ENCODE peak calls at places on chromosomes 7 and 10, in five cellular contexts. M is breast epithelium, E is transverse colon, P is IMR-90, K is right lobe of liver. N is an unnamed sample.

GRCh38 chr10:126247454-126247975 is 140.8 kb downstream of the ADAM12 start:
- DNase-seq in M (no peak), E (peak; percentile 13), P (peak; percentile 100), K (no peak), N (no peak)

GRCh38 chr10:114172776-114173555 is 1.0 kb downstream of the CCDC186 start:
- DNase-seq in M (no peak), E (no peak), P (no peak), K (no peak), N (peak; percentile 21)

GRCh38 chr7:127885843-127886242 is 145.4 kb downstream of the LRRC4 start:
- DNase-seq in M (no peak), E (no peak), P (peak; percentile 78), K (no peak), N (no peak)

GRCh38 chr10:72164617-72165016 is 51.2 kb upstream of the ANAPC16 start:
- DNase-seq in M (no peak), E (no peak), P (peak; percentile 25), K (no peak), N (no peak)

GRCh38 chr10:123087348-123087747 is 48.4 kb upstream of the HMX3 start:
- DNase-seq in M (no peak), E (no peak), P (no peak), K (no peak), N (no peak)

GRCh38 chr7:77813180-77813579 is 14.6 kb downstream of the PHTF2 start:
- DNase-seq in M (no peak), E (no peak), P (no peak), K (no peak), N (no peak)

GRCh38 chr10:131767716-131768115 is 133.1 kb upstream of the PPP2R2D start:
- DNase-seq in M (no peak), E (no peak), P (no peak), K (no peak), N (no peak)

GRCh38 chr10:113056468-113057021 is 106.5 kb downstream of the TCF7L2 start:
- DNase-seq in M (no peak), E (no peak), P (peak; percentile 82), K (no peak), N (no peak)

GRCh38 chr10:15084502-15084922 is 4.1 kb downstream of the ACBD7 start:
- DNase-seq in M (no peak), E (peak; percentile 25), P (peak; percentile 92), K (no peak), N (peak; percentile 81)

GRCh38 chr10:89518108-89518507 is 17.3 kb downstream of the SLC16A12 start:
- DNase-seq in M (no peak), E (no peak), P (no peak), K (no peak), N (no peak)

DNA sequence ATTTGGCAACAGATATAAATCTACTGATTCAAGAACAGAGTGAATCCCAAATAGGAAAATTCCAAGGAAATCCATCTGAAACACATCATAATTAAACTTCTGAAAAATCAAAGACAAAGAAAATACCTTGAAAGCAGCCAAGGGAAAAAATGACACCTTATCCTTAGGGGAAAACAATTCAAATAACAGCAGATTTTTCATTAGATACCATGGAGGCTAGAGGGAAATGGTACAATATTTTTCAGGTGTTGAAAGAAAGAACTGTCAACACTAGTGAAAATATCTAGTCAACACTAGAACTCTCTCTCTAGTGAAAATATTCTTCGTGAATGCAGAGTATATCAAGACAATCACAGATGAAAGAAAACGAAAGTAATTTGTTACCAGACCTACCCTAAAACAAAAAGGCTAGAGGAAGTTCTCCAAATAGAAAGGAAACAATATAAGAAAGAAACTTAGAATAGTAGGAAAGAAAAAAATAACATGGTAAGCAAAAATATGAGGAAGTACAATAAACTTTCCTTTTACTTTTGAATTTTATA is 5.7 kb upstream of the FAM241B start:
- DNase-seq in M (no peak), E (no peak), P (no peak), K (no peak), N (no peak)
- TF ChIP-seq CTCF in M (no peak), E (no peak), P (no peak), K (no peak), N (no peak)

DNA sequence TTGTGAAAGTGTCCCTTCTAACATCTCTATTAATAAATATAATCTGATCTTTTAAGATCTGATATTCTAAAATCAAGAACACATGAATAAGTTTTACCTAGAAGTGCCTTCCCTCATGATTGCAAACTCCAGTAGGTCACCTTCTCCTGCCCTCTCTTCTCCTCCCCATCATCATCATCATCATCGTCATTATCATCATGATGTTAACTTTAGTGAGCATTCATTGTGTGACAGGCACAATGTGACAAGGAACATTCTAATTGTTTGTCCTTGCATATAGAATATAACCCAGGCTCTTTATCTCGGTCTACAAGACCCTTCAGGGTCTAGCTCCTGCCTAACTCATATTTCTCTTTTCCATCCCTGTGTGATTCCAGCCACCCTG is 51.7 kb downstream of the CUBN start:
- DNase-seq in M (no peak), E (no peak), P (no peak), K (no peak), N (no peak)
- TF ChIP-seq POLR2A in M (no peak), E (no peak), P (no peak), K (no peak), N (no peak)

GRCh38 chr7:36062159-36062815 is 90.8 kb upstream of the EEPD1 start:
- DNase-seq in M (no peak), E (no peak), P (no peak), K (no peak), N (no peak)
- TF ChIP-seq CTCF in M (no peak), E (no peak), P (no peak), K (no peak), N (no peak)

GRCh38 chr10:100318201-100318600 is 11.8 kb downstream of the PKD2L1 start:
- DNase-seq in M (no peak), E (no peak), P (no peak), K (no peak), N (no peak)
- TF ChIP-seq POLR2A in M (no peak), E (no peak), P (no peak), K (no peak), N (no peak)

GRCh38 chr10:95841711-95842498 is 65.9 kb upstream of the CC2D2B start:
- DNase-seq in M (no peak), E (peak; percentile 44), P (peak; percentile 66), K (no peak), N (peak; percentile 50)
- TF ChIP-seq CTCF in M (peak; percentile 56), E (peak; percentile 73), P (peak; percentile 80), K (peak; percentile 74), N (peak; percentile 71)

DNA sequence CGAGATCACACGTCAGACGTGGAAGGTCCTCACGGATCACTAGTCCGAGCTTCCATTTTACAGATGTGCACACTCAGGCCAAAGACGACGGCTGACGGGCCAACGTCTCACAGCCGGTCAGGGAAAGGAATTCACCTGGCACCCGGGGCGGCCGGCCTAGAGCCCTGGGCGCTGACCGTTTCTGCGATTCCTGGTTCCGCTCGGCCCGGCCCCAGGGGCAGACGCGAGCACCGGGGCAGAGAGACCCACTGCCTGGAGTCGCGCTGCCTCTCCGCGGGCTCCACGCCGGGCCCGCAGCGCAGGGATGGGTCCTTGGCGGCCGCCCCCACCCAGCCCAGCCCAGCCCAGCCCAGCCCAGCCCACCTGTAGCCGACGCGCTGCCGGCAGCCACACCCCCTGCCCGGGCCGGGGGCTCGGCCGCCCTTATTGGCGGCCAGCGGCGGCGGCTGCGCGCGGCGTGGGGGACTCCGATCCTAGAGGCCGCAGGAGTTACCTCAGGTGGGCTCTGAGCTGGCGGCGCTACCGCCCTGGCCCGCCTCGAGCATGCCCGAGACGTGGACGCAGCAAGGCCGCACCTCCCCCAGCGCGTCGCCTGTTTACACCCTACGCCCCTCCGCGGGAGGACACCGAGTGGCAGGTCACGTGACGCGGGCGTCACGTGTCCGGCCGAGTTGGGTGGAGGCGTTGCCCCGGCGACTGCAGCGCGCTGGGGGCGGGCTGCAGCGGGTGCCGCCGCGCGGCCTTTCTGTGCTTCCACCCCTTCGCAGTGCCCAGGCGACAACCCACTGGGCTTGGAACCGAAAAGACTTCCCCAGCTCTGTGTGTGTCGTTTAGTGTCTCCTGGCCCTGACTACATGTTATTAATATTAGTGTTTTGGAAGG is 78.1 kb downstream of the ZFAND4 start:
- DNase-seq in M (peak; percentile 92), E (peak; percentile 94), P (peak; percentile 89), K (peak; percentile 96), N (peak; percentile 90)
- TF ChIP-seq POLR2A in M (no peak), E (peak; percentile 71), P (no peak), K (peak; percentile 38), N (peak; percentile 80)